ENCODE peak calls at places on chromosomes 7 and 10, in four cellular contexts. J is RCC 7860, V is posterior vena cava, M is HCT116. B is an unnamed sample.

GRCh38 chr10:110553905-110554304 is 13.6 kb upstream of the SMC3 start:
- DNase-seq in M (no peak), V (no peak), J (no peak), B (no peak)

GRCh38 chr10:43866712-43867111 is 218.0 kb upstream of the ZNF32 start:
- DNase-seq in V (no peak), M (no peak), J (no peak), B (no peak)

GRCh38 chr7:121116399-121116798 is 127.9 kb downstream of the CPED1 start:
- DNase-seq in J (no peak), M (no peak), V (no peak), B (no peak)

GRCh38 chr10:48533951-48534720 is 70.7 kb downstream of the ARHGAP22 start:
- DNase-seq in V (no peak), J (no peak), M (no peak), B (no peak)

GRCh38 chr10:21726601-21727295 is 192.7 kb downstream of the MLLT10 start:
- DNase-seq in V (no peak), M (no peak), J (peak; percentile 22), B (no peak)

GRCh38 chr7:116426428-116427156 is 72.9 kb upstream of the CAV2 start:
- DNase-seq in M (peak; percentile 93), J (peak; percentile 86), V (no peak), B (peak; percentile 72)

GRCh38 chr7:126799541-126799940 is 453.2 kb downstream of the GRM8 start:
- DNase-seq in V (no peak), M (no peak), J (no peak), B (no peak)

GRCh38 chr10:6583447-6583846 is 3.4 kb upstream of the PRKCQ start:
- DNase-seq in M (no peak), J (no peak), V (no peak), B (no peak)

GRCh38 chr7:93156884-93157283 is 8.7 kb upstream of the SAMD9L start:
- DNase-seq in V (no peak), M (no peak), J (peak; percentile 70), B (no peak)

GRCh38 chr10:112981553-112981952 is 31.5 kb downstream of the TCF7L2 start:
- DNase-seq in M (no peak), V (no peak), J (peak; percentile 81), B (no peak)

GRCh38 chr10:30233186-30233958 is 115.7 kb downstream of the MTPAP start:
- DNase-seq in J (no peak), M (no peak), V (no peak), B (no peak)

GRCh38 chr7:77830649-77831355 is 32.2 kb downstream of the PHTF2 start:
- DNase-seq in M (no peak), J (no peak), V (no peak), B (no peak)

GRCh38 chr10:125982256-125982948 is 86.0 kb downstream of the FANK1 start:
- DNase-seq in M (peak; percentile 64), V (no peak), J (peak; percentile 79), B (no peak)

GRCh38 chr7:25929448-25929847 is 222.6 kb upstream of the NFE2L3 start:
- DNase-seq in V (no peak), J (no peak), M (no peak), B (no peak)

GRCh38 chr10:75123088-75123682 is 11.7 kb downstream of the SAMD8 start:
- DNase-seq in M (no peak), J (no peak), V (no peak), B (no peak)

GRCh38 chr7:131238260-131238940 is 89.3 kb upstream of the MKLN1 start:
- DNase-seq in M (no peak), J (peak; percentile 97), V (no peak), B (peak; percentile 86)

GRCh38 chr7:151645311-151645710 is 125.6 kb upstream of the RHEB start:
- DNase-seq in V (no peak), M (no peak), J (no peak), B (no peak)

GRCh38 chr7:52992479-52993195 is 42.8 kb upstream of the POM121L12 start:
- DNase-seq in M (no peak), J (no peak), V (no peak), B (no peak)

GRCh38 chr10:95176101-95176500 is 17.9 kb upstream of the ACSM6 start:
- DNase-seq in J (no peak), V (no peak), M (no peak), B (no peak)

GRCh38 chr10:82643076-82643475 is 768.1 kb downstream of the NRG3 start:
- DNase-seq in V (no peak), J (no peak), M (no peak), B (no peak)

GRCh38 chr7:107032050-107032449 is 12.5 kb upstream of the PRKAR2B start:
- DNase-seq in M (no peak), J (no peak), V (no peak), B (no peak)

GRCh38 chr7:87506243-87507180 is 31.0 kb upstream of the ABCB4 start:
- DNase-seq in M (peak; percentile 15), J (peak; percentile 37), V (no peak), B (no peak)

GRCh38 chr7:3243256-3243655 is 57.8 kb upstream of the SDK1 start:
- DNase-seq in V (no peak), J (no peak), M (no peak), B (no peak)

GRCh38 chr10:1272762-1273161 is 216.6 kb downstream of the WDR37 start:
- DNase-seq in M (no peak), J (no peak), V (no peak), B (no peak)

GRCh38 chr7:134174797-134175261 is 47.7 kb downstream of the LRGUK start:
- DNase-seq in M (peak; percentile 70), V (no peak), J (peak; percentile 84), B (peak; percentile 93)

GRCh38 chr10:96642973-96643372 is 56.2 kb upstream of the TM9SF3 start:
- DNase-seq in V (peak; percentile 91), M (peak; percentile 31), J (peak; percentile 25), B (no peak)

GRCh38 chr10:79031723-79032122 is 37.0 kb upstream of the ZMIZ1 start:
- DNase-seq in J (no peak), V (no peak), M (no peak), B (no peak)

GRCh38 chr7:33411000-33411399 is 281.6 kb downstream of the BBS9 start:
- DNase-seq in J (no peak), M (no peak), V (no peak), B (no peak)

B was measured in epithelial cell of proximal tubule.